ENCODE peak calls at places on chromosome 17, in nine cellular contexts. H is astrocyte of the spinal cord, Z is skeletal muscle cell, V is esophagus squamous epithelium, T is sigmoid colon, L is NB4, X is choroid plexus epithelial cell, B is heart left ventricle, I is endodermal cell. Q is an unnamed sample.

GRCh38 chr17:45763182-45763581 is 20.9 kb upstream of the CRHR1 start:
- DNase-seq in H (no peak), Z (no peak), V (no peak), T (no peak), L (no peak), X (no peak), B (no peak), I (no peak), Q (no peak)

GRCh38 chr17:68491381-68491849 is 20.8 kb upstream of the PRKAR1A start:
- DNase-seq in H (no peak), Z (no peak), V (no peak), T (peak; percentile 66), L (peak; percentile 61), X (no peak), B (peak; percentile 40), I (no peak), Q (no peak)

GRCh38 chr17:50350733-50351132 is 4.8 kb downstream of the XYLT2 start:
- DNase-seq in H (no peak), Z (no peak), V (no peak), T (peak; percentile 20), L (no peak), X (no peak), B (no peak), I (peak; percentile 42), Q (no peak)

GRCh38 chr17:61139219-61139618 is 260.4 kb upstream of the TBX2 start:
- DNase-seq in H (peak; percentile 62), Z (peak; percentile 37), V (no peak), T (no peak), L (peak; percentile 84), X (peak; percentile 88), B (no peak), I (no peak), Q (peak; percentile 38)

GRCh38 chr17:35255316-35255715 is 12.4 kb downstream of the SLFN5 start:
- DNase-seq in H (no peak), Z (no peak), V (no peak), T (no peak), L (no peak), X (no peak), B (no peak), I (peak; percentile 16), Q (peak; percentile 85)

GRCh38 chr17:72345083-72345482 is 224.3 kb downstream of the SOX9 start:
- DNase-seq in H (no peak), Z (no peak), V (no peak), T (no peak), L (no peak), X (no peak), B (no peak), I (no peak), Q (no peak)

GRCh38 chr17:14121952-14122351 is 52.6 kb downstream of the COX10 start:
- DNase-seq in H (no peak), Z (no peak), V (no peak), T (no peak), L (peak; percentile 29), X (no peak), B (no peak), I (no peak), Q (no peak)

GRCh38 chr17:71633391-71633849 is 487.4 kb upstream of the SOX9 start:
- DNase-seq in H (peak; percentile 87), Z (peak; percentile 80), V (no peak), T (no peak), L (no peak), X (peak; percentile 83), B (no peak), I (no peak), Q (peak; percentile 81)

GRCh38 chr17:28612531-28612930 is 1.5 kb downstream of the RSKR start:
- DNase-seq in H (no peak), Z (no peak), V (no peak), T (no peak), L (peak; percentile 24), X (no peak), B (no peak), I (no peak), Q (no peak)

GRCh38 chr17:39730095-39730921 is at the start of gene MIEN1:
- DNase-seq in H (peak; percentile 77), Z (no peak), V (peak; percentile 55), T (peak; percentile 95), L (peak; percentile 87), X (peak; percentile 82), B (peak; percentile 90), I (peak; percentile 100), Q (peak; percentile 87)

GRCh38 chr17:49516190-49516589 is 21.1 kb downstream of the NGFR start:
- DNase-seq in H (peak; percentile 18), Z (no peak), V (no peak), T (no peak), L (no peak), X (peak; percentile 72), B (no peak), I (peak; percentile 64), Q (no peak)

GRCh38 chr17:65143899-65144590 is 6.9 kb downstream of the RGS9 start:
- DNase-seq in H (peak; percentile 29), Z (no peak), V (no peak), T (no peak), L (no peak), X (peak; percentile 22), B (no peak), I (no peak), Q (no peak)

GRCh38 chr17:32588982-32589381 is 102.2 kb downstream of the CDK5R1 start:
- DNase-seq in H (no peak), Z (no peak), V (no peak), T (no peak), L (peak; percentile 22), X (peak; percentile 5), B (no peak), I (peak; percentile 84), Q (no peak)

GRCh38 chr17:42778570-42778969 is 1.8 kb upstream of the WNK4 start:
- DNase-seq in H (no peak), Z (no peak), V (no peak), T (no peak), L (no peak), X (no peak), B (no peak), I (no peak), Q (no peak)

GRCh38 chr17:42779304-42779941 is 987 bp upstream of the WNK4 start:
- DNase-seq in H (no peak), Z (no peak), V (no peak), T (no peak), L (no peak), X (no peak), B (no peak), I (no peak), Q (no peak)

GRCh38 chr17:42781639-42782401 is 1.4 kb downstream of the WNK4 start:
- DNase-seq in H (no peak), Z (no peak), V (no peak), T (no peak), L (no peak), X (no peak), B (no peak), I (no peak), Q (no peak)

GRCh38 chr17:42780816-42781638 is 617 bp downstream of the WNK4 start:
- DNase-seq in H (no peak), Z (no peak), V (no peak), T (no peak), L (no peak), X (no peak), B (no peak), I (peak; percentile 69), Q (no peak)

DNA sequence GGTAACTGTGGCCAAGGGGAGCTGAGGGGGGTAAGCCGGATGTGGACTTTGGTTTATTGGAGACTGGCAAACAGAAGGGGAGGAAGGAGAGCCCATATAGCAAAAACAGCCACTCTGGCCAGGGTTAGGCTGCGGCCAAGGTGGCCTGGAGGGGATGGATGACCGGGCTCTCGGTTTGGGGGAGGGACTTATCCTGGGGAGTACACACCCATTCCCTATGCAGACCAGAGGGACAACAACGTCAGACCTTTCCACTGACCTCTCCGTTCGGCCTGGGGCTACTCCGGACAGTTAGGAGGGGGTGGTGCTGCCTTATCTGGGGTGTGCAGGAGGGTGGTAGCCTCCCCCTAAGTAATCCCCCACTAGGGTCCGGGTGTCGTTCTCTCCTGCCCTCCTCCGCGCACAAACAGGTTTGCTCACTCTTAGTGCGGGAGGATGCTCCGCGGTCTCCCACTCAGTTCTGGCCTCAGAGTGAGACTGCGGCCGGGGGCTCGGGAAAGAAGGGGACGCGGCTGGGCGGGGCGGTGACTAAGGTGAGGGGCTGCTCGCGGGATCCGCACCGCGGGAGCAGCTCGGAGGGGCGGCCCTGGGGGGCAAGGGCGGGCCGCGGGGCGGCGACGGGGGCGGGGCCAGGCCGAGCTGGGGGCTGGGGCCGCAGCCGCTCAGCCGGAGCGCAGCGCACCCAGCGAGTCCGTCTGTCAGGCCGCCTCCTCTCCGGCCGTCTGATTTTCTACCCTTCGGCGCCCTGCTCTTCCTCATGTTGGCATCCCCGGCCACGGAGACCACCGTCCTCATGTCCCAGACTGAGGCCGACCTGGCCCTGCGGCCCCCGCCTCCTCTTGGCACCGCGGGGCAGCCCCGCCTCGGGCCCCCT is at the start of gene WNK4:
- DNase-seq in H (peak; percentile 43), Z (no peak), V (no peak), T (peak; percentile 57), L (no peak), X (no peak), B (no peak), I (peak; percentile 87), Q (peak; percentile 15)
- H3K4me3 ChIP-seq in H (peak within 1 kb of the TSS; percentile 70), Z (peak within 1 kb of the TSS; percentile 70), V (peak within 1 kb of the TSS; percentile 65), T (peak within 1 kb of the TSS; percentile 47), L (no peak within 1 kb of the TSS), X (peak within 1 kb of the TSS; percentile 64), B (peak within 1 kb of the TSS; percentile 39), I (peak within 1 kb of the TSS; percentile 71), Q (peak within 1 kb of the TSS; percentile 60)

GRCh38 chr17:3715296-3715695 is 8.4 kb upstream of the HASPIN start:
- DNase-seq in H (no peak), Z (no peak), V (no peak), T (no peak), L (no peak), X (no peak), B (no peak), I (no peak), Q (no peak)

GRCh38 chr17:3704931-3705717 is 9.2 kb upstream of the P2RX5 start:
- DNase-seq in H (no peak), Z (no peak), V (no peak), T (no peak), L (no peak), X (no peak), B (no peak), I (no peak), Q (no peak)

GRCh38 chr17:3712811-3713463 is 10.8 kb upstream of the HASPIN start:
- DNase-seq in H (no peak), Z (no peak), V (no peak), T (no peak), L (no peak), X (peak; percentile 38), B (no peak), I (no peak), Q (no peak)

GRCh38 chr17:3710951-3711383 is 12.7 kb upstream of the HASPIN start:
- DNase-seq in H (peak; percentile 45), Z (peak; percentile 24), V (no peak), T (no peak), L (peak; percentile 83), X (peak; percentile 74), B (no peak), I (no peak), Q (peak; percentile 28)
- H3K4me3 ChIP-seq in H (no peak overlapping the region), Z (no peak overlapping the region), V (no peak overlapping the region), T (no peak overlapping the region), L (no peak overlapping the region), X (no peak overlapping the region), B (no peak overlapping the region), I (no peak overlapping the region), Q (no peak overlapping the region)

GRCh38 chr17:58323420-58324408 is 4.9 kb downstream of the TSPOAP1 start:
- DNase-seq in H (no peak), Z (no peak), V (no peak), T (no peak), L (no peak), X (no peak), B (no peak), I (no peak), Q (no peak)
- H3K4me3 ChIP-seq in H (peak overlapping the region; percentile 22), Z (peak overlapping the region; percentile 52), V (peak overlapping the region; percentile 75), T (peak overlapping the region; percentile 61), L (no peak overlapping the region), X (no peak overlapping the region), B (peak overlapping the region; percentile 53), I (peak overlapping the region; percentile 76), Q (peak overlapping the region; percentile 39)

GRCh38 chr17:75639771-75640555 is 6.7 kb downstream of the SMIM5 start:
- DNase-seq in H (no peak), Z (no peak), V (no peak), T (no peak), L (no peak), X (no peak), B (no peak), I (peak; percentile 61), Q (peak; percentile 63)
- H3K4me3 ChIP-seq in H (no peak overlapping the region), Z (no peak overlapping the region), V (peak overlapping the region; percentile 43), T (no peak overlapping the region), L (no peak overlapping the region), X (no peak overlapping the region), B (no peak overlapping the region), I (no peak overlapping the region), Q (no peak overlapping the region)